ENCODE peak calls at places on chromosomes 1 and 21, in eight cellular contexts. Q, L, P, K, C, Z, O and Y are unnamed samples.

GRCh38 chr1:237895630-237896029 is 4.9 kb upstream of the ZP4 start:
- DNase-seq in Q (no peak), L (no peak), P (no peak), K (no peak), C (no peak), Z (no peak), O (no peak), Y (no peak)

GRCh38 chr1:58746182-58746581 is 37.7 kb downstream of the JUN start:
- DNase-seq in Q (no peak), L (no peak), P (no peak), K (no peak), C (no peak), Z (no peak), O (no peak), Y (no peak)

GRCh38 chr21:21226472-21226871 is 228.3 kb downstream of the NCAM2 start:
- DNase-seq in Q (no peak), L (no peak), P (no peak), K (no peak), C (no peak), Z (no peak), O (no peak), Y (no peak)

GRCh38 chr21:46207006-46207919 is 21.3 kb downstream of the LSS start:
- DNase-seq in Q (no peak), L (no peak), P (no peak), K (no peak), C (no peak), Z (no peak), O (no peak), Y (no peak)

GRCh38 chr1:165279831-165280351 is 76.6 kb downstream of the LMX1A start:
- DNase-seq in Q (no peak), L (no peak), P (no peak), K (no peak), C (no peak), Z (no peak), O (no peak), Y (no peak)

GRCh38 chr1:48049823-48050539 is 52.8 kb upstream of the TRABD2B start:
- DNase-seq in Q (no peak), L (no peak), P (no peak), K (no peak), C (peak), Z (no peak), O (no peak), Y (no peak)

GRCh38 chr1:60573121-60573520 is 499.6 kb upstream of the C1orf87 start:
- DNase-seq in Q (no peak), L (no peak), P (no peak), K (peak), C (no peak), Z (no peak), O (no peak), Y (peak)

GRCh38 chr21:43716376-43717165 is 2.4 kb upstream of the PDXK start:
- DNase-seq in Q (peak), L (no peak), P (no peak), K (no peak), C (no peak), Z (no peak), O (peak), Y (no peak)

GRCh38 chr1:213060836-213061235 is 9.8 kb downstream of the RPS6KC1 start:
- DNase-seq in Q (no peak), L (no peak), P (no peak), K (no peak), C (no peak), Z (no peak), O (no peak), Y (no peak)

GRCh38 chr1:3634059-3634800 is 9.4 kb downstream of the TPRG1L start:
- DNase-seq in Q (no peak), L (no peak), P (peak), K (no peak), C (no peak), Z (no peak), O (no peak), Y (no peak)

GRCh38 chr1:117147856-117148588 is 26.5 kb upstream of the TRIM45 start:
- DNase-seq in Q (peak), L (no peak), P (no peak), K (peak), C (no peak), Z (no peak), O (no peak), Y (peak)

DNA sequence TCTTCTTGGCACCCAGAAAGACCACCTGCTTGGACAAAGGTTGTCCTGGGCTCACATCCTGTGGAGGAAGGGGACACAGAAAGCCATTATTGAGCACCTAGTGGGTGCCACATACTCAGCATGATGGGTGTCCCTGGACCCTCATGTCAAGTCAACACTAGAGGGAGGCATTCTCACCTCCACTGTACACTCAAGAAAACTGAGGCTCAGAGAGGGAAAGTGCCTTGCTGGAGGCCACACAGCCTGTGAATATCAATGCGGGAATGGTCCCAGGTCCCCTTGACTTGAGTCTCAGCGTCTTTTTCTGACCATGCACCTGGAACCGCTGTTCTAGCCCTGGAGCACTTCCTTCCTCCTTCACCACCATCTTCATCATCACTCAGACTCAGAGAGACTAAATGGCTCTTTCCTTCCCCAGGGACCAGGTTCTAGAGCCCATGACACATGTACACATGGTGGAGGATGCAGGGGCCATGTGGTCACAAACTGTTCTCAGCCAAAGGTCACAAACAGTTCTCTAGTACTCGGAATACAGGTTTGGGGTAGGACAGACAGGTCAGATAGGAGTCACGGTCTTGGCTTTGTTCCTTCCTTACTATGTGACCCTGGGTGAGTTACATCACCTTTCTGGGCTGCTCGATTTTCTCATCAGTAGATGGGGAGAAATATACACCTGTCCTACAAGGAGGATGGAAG is 89.2 kb upstream of the WNT4 start:
- DNase-seq in Q (no peak), L (no peak), P (no peak), K (no peak), C (no peak), Z (no peak), O (no peak), Y (no peak)
- TF ChIP-seq CTCF in Q (no peak), L (peak), P (no peak), K (no peak), C (no peak), Z (no peak), O (peak), Y (no peak)

GRCh38 chr1:174884001-174884400 is 115.7 kb upstream of the CACYBP start:
- DNase-seq in Q (no peak), L (no peak), P (no peak), K (no peak), C (no peak), Z (no peak), O (no peak), Y (no peak)

GRCh38 chr1:174880171-174880570 is 119.6 kb upstream of the CACYBP start:
- DNase-seq in Q (no peak), L (no peak), P (no peak), K (no peak), C (no peak), Z (no peak), O (no peak), Y (no peak)

GRCh38 chr1:174883361-174883760 is 116.4 kb upstream of the CACYBP start:
- DNase-seq in Q (peak), L (peak), P (no peak), K (peak), C (no peak), Z (no peak), O (no peak), Y (peak)
- TF ChIP-seq CTCF in Q (peak), L (no peak), P (peak), K (no peak), C (no peak), Z (no peak), O (peak), Y (no peak)

GRCh38 chr1:154199563-154199879 is 6.6 kb downstream of the CFAP141 start:
- DNase-seq in Q (peak), L (no peak), P (no peak), K (no peak), C (no peak), Z (no peak), O (no peak), Y (no peak)
- TF ChIP-seq CTCF in Q (no peak), L (no peak), P (no peak), K (no peak), C (no peak), Z (no peak), O (no peak), Y (no peak)

GRCh38 chr21:39445339-39446269 is at the start of gene LCA5L:
- DNase-seq in Q (peak), L (peak), P (peak), K (peak), C (peak), Z (peak), O (peak), Y (peak)
- TF ChIP-seq CTCF in Q (peak), L (no peak), P (no peak), K (no peak), C (no peak), Z (no peak), O (no peak), Y (peak)

GRCh38 chr1:88593358-88593757 is 90.7 kb upstream of the PKN2 start:
- DNase-seq in Q (no peak), L (no peak), P (no peak), K (no peak), C (no peak), Z (no peak), O (no peak), Y (no peak)

DNA sequence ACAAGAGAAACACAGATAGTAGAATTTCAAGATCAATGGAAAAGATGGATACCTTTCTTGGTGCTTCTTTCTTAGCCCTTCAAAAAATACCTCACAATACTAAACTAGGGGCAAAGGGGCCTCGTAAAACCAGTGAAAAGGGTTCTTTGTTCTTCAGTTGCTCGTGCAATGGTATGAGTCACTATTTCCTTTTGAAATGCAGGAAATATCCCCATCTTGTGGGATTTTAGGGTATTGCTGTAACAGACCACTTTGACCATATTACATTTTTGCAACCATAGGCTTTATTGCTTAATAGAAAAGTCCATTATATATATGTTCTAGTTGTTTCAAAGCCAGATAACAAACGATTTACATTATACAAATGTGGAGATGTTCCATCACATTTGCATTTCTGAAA is 88.7 kb upstream of the PKN2 start:
- DNase-seq in Q (peak), L (peak), P (no peak), K (peak), C (no peak), Z (no peak), O (peak), Y (peak)
- TF ChIP-seq CTCF in Q (peak), L (peak), P (peak), K (peak), C (peak), Z (peak), O (peak), Y (peak)

GRCh38 chr1:78570539-78570938 is 49.7 kb upstream of the IFI44L start:
- DNase-seq in Q (no peak), L (no peak), P (no peak), K (no peak), C (no peak), Z (no peak), O (no peak), Y (no peak)
- TF ChIP-seq CTCF in Q (peak), L (no peak), P (no peak), K (no peak), C (no peak), Z (no peak), O (no peak), Y (no peak)